ENCODE peak calls at places on chromosomes 7 and 10, in five cellular contexts. H is AG20443; O is activated CD4-positive, alpha-beta T cell treated with anti-CD3 and anti-CD28 coated beads for 24 hours; Q is A549; S is substantia nigra. C is an unnamed sample.

GRCh38 chr10:97718659-97719142 is 5.2 kb downstream of the MARVELD1 start:
- DNase-seq in Q (peak; percentile 41), O (no peak), H (no peak), S (no peak), C (no peak)

GRCh38 chr10:47095848-47096612 is 184.8 kb downstream of the PTPN20 start:
- DNase-seq in O (no peak), H (no peak), S (no peak), Q (no peak), C (no peak)

GRCh38 chr10:119251315-119251708 is 43.9 kb downstream of the GRK5 start:
- DNase-seq in S (no peak), H (peak; percentile 64), O (no peak), Q (no peak), C (no peak)

GRCh38 chr10:659710-660141 is 29.7 kb downstream of the DIP2C start:
- DNase-seq in S (no peak), H (peak; percentile 62), O (no peak), Q (no peak), C (no peak)

GRCh38 chr10:127563718-127564553 is 14.8 kb downstream of the NPS start:
- DNase-seq in S (no peak), H (peak; percentile 20), Q (peak; percentile 15), O (no peak), C (no peak)

GRCh38 chr10:124685251-124685650 is 58.9 kb downstream of the FAM53B start:
- DNase-seq in Q (no peak), H (no peak), O (no peak), S (no peak), C (no peak)

GRCh38 chr7:31488562-31489203 is 25.2 kb upstream of the ITPRID1 start:
- DNase-seq in H (peak; percentile 43), Q (peak; percentile 69), S (peak; percentile 1), O (no peak), C (peak; percentile 31)

GRCh38 chr10:74292871-74293427 is 141.9 kb downstream of the ADK start:
- DNase-seq in O (no peak), H (no peak), Q (no peak), S (no peak), C (no peak)

GRCh38 chr10:5594271-5595036 is 69.7 kb downstream of the CALML3 start:
- DNase-seq in O (no peak), H (peak; percentile 78), S (no peak), Q (no peak), C (no peak)

GRCh38 chr7:28155964-28156363 is 24.6 kb downstream of the JAZF1 start:
- DNase-seq in H (peak; percentile 63), S (no peak), Q (no peak), O (no peak), C (no peak)

GRCh38 chr10:19920075-19920726 is 104.0 kb downstream of the PLXDC2 start:
- DNase-seq in Q (no peak), H (no peak), S (no peak), O (no peak), C (no peak)

GRCh38 chr7:77697535-77697831 is 1.2 kb downstream of the RSBN1L start:
- DNase-seq in O (no peak), H (peak; percentile 59), S (no peak), Q (no peak), C (no peak)

GRCh38 chr7:44914992-44915607 is 29.8 kb upstream of the PURB start:
- DNase-seq in H (no peak), Q (no peak), S (no peak), O (peak; percentile 44), C (no peak)

GRCh38 chr7:85483205-85483604 is 296.3 kb upstream of the SEMA3D start:
- DNase-seq in S (no peak), O (no peak), Q (no peak), H (peak; percentile 23), C (no peak)

C was measured in omental fat pad.